ENCODE peak calls at places on chromosomes 2 and 18, in five cellular contexts. One of them, this sample, is unnamed.
A peak's percentile ranks its signal among the peaks of the same experiment; 100 is the strongest.

GRCh38 chr2:164510895-164511294 is 110.4 kb downstream of the GRB14 start:
- ATAC-seq in HepG2: no peak
- ATAC-seq in upper lobe of left lung: peak; percentile 11
- ATAC-seq in GM12878: no peak
- ATAC-seq in K562: no peak
- ATAC-seq in this sample: no peak

GRCh38 chr2:101119431-101119830 is 31.8 kb downstream of the TBC1D8 start:
- ATAC-seq in upper lobe of left lung: no peak
- ATAC-seq in HepG2: no peak
- ATAC-seq in K562: no peak
- ATAC-seq in GM12878: no peak
- ATAC-seq in this sample: peak; percentile 29

GRCh38 chr2:206713770-206714169 is 4.4 kb downstream of the DYTN start:
- ATAC-seq in HepG2: no peak
- ATAC-seq in upper lobe of left lung: no peak
- ATAC-seq in K562: no peak
- ATAC-seq in GM12878: peak; percentile 84
- ATAC-seq in this sample: no peak

GRCh38 chr2:215418064-215418963 is 17.6 kb downstream of the FN1 start:
- ATAC-seq in GM12878: no peak
- ATAC-seq in upper lobe of left lung: no peak
- ATAC-seq in HepG2: peak; percentile 42
- ATAC-seq in K562: no peak
- ATAC-seq in this sample: no peak

GRCh38 chr18:9846162-9846915 is 39.4 kb upstream of the TXNDC2 start:
- ATAC-seq in HepG2: no peak
- ATAC-seq in K562: no peak
- ATAC-seq in GM12878: no peak
- ATAC-seq in upper lobe of left lung: no peak
- ATAC-seq in this sample: peak; percentile 44

GRCh38 chr2:147469471-147469870 is 375.4 kb upstream of the ACVR2A start:
- ATAC-seq in K562: no peak
- ATAC-seq in upper lobe of left lung: no peak
- ATAC-seq in HepG2: no peak
- ATAC-seq in GM12878: no peak
- ATAC-seq in this sample: no peak

GRCh38 chr2:241818943-241819270 is 9.9 kb downstream of the NEU4 start:
- ATAC-seq in GM12878: no peak
- ATAC-seq in upper lobe of left lung: no peak
- ATAC-seq in HepG2: peak; percentile 83
- ATAC-seq in K562: no peak
- ATAC-seq in this sample: no peak

GRCh38 chr2:10913501-10914271 is 2.0 kb downstream of the KCNF1 start:
- ATAC-seq in K562: peak; percentile 9
- ATAC-seq in HepG2: peak; percentile 10
- ATAC-seq in upper lobe of left lung: no peak
- ATAC-seq in GM12878: no peak
- ATAC-seq in this sample: no peak

GRCh38 chr2:181224866-181225265 is 232.3 kb upstream of the ITGA4 start:
- ATAC-seq in HepG2: no peak
- ATAC-seq in GM12878: no peak
- ATAC-seq in upper lobe of left lung: no peak
- ATAC-seq in K562: no peak
- ATAC-seq in this sample: no peak

GRCh38 chr2:67400560-67401464 is 3.7 kb downstream of the ETAA1 start:
- ATAC-seq in K562: no peak
- ATAC-seq in HepG2: no peak
- ATAC-seq in upper lobe of left lung: no peak
- ATAC-seq in GM12878: no peak
- ATAC-seq in this sample: no peak

GRCh38 chr2:241208058-241208457 is 19.6 kb downstream of the ANO7 start:
- ATAC-seq in upper lobe of left lung: no peak
- ATAC-seq in HepG2: peak; percentile 6
- ATAC-seq in K562: no peak
- ATAC-seq in GM12878: no peak
- ATAC-seq in this sample: no peak

GRCh38 chr2:159982270-159982669 is 80.1 kb downstream of the PLA2R1 start:
- ATAC-seq in HepG2: no peak
- ATAC-seq in K562: no peak
- ATAC-seq in GM12878: no peak
- ATAC-seq in upper lobe of left lung: no peak
- ATAC-seq in this sample: peak; percentile 57

GRCh38 chr2:156657809-156658208 is 221.6 kb downstream of the GPD2 start:
- ATAC-seq in HepG2: no peak
- ATAC-seq in K562: no peak
- ATAC-seq in upper lobe of left lung: no peak
- ATAC-seq in GM12878: no peak
- ATAC-seq in this sample: no peak

GRCh38 chr2:20050104-20050711 is 1.2 kb downstream of the LAPTM4A start:
- ATAC-seq in HepG2: no peak
- ATAC-seq in K562: peak; percentile 13
- ATAC-seq in GM12878: peak; percentile 61
- ATAC-seq in upper lobe of left lung: no peak
- ATAC-seq in this sample: no peak

GRCh38 chr2:68722712-68723111 is 11.9 kb upstream of the ARHGAP25 start:
- ATAC-seq in HepG2: peak; percentile 91
- ATAC-seq in K562: peak; percentile 87
- ATAC-seq in upper lobe of left lung: no peak
- ATAC-seq in GM12878: no peak
- ATAC-seq in this sample: no peak

GRCh38 chr2:22623620-22624019 is 761.4 kb upstream of the KLHL29 start:
- ATAC-seq in GM12878: no peak
- ATAC-seq in K562: no peak
- ATAC-seq in upper lobe of left lung: no peak
- ATAC-seq in HepG2: no peak
- ATAC-seq in this sample: no peak

GRCh38 chr2:152499921-152500320 is 164.9 kb downstream of the FMNL2 start:
- ATAC-seq in GM12878: peak; percentile 72
- ATAC-seq in HepG2: no peak
- ATAC-seq in K562: no peak
- ATAC-seq in upper lobe of left lung: peak; percentile 35
- ATAC-seq in this sample: peak; percentile 91

GRCh38 chr2:55843096-55843991 is 80.2 kb downstream of the EFEMP1 start:
- ATAC-seq in K562: peak; percentile 73
- ATAC-seq in upper lobe of left lung: peak; percentile 87
- ATAC-seq in HepG2: peak; percentile 62
- ATAC-seq in GM12878: no peak
- ATAC-seq in this sample: peak; percentile 35

GRCh38 chr2:151756820-151757219 is 22.5 kb upstream of the NEB start:
- ATAC-seq in GM12878: no peak
- ATAC-seq in upper lobe of left lung: no peak
- ATAC-seq in HepG2: no peak
- ATAC-seq in K562: peak; percentile 74
- ATAC-seq in this sample: no peak

GRCh38 chr2:60643747-60644146 is 90.3 kb upstream of the BCL11A start:
- ATAC-seq in upper lobe of left lung: no peak
- ATAC-seq in K562: no peak
- ATAC-seq in GM12878: no peak
- ATAC-seq in HepG2: no peak
- ATAC-seq in this sample: no peak

GRCh38 chr2:50863856-50864255 is 168.1 kb downstream of the NRXN1 start:
- ATAC-seq in GM12878: no peak
- ATAC-seq in upper lobe of left lung: no peak
- ATAC-seq in K562: no peak
- ATAC-seq in HepG2: no peak
- ATAC-seq in this sample: no peak

GRCh38 chr2:160321025-160321424 is 121.0 kb upstream of the ITGB6 start:
- ATAC-seq in upper lobe of left lung: peak; percentile 46
- ATAC-seq in K562: no peak
- ATAC-seq in HepG2: no peak
- ATAC-seq in GM12878: no peak
- ATAC-seq in this sample: no peak

GRCh38 chr18:63258749-63259580 is 60.6 kb downstream of the BCL2 start:
- ATAC-seq in GM12878: no peak
- ATAC-seq in K562: no peak
- ATAC-seq in HepG2: no peak
- ATAC-seq in upper lobe of left lung: no peak
- ATAC-seq in this sample: no peak

GRCh38 chr2:217774232-217774631 is 228.6 kb downstream of the TNS1 start:
- ATAC-seq in HepG2: no peak
- ATAC-seq in K562: no peak
- ATAC-seq in GM12878: no peak
- ATAC-seq in upper lobe of left lung: no peak
- ATAC-seq in this sample: no peak

GRCh38 chr2:146874260-146874658 is 970.6 kb upstream of the ACVR2A start:
- ATAC-seq in GM12878: peak; percentile 70
- ATAC-seq in K562: no peak
- ATAC-seq in HepG2: no peak
- ATAC-seq in upper lobe of left lung: peak; percentile 40
- ATAC-seq in this sample: peak; percentile 28

GRCh38 chr2:55923091-55923977 is at the start of gene EFEMP1:
- ATAC-seq in upper lobe of left lung: peak; percentile 92
- ATAC-seq in HepG2: peak; percentile 92
- ATAC-seq in K562: peak; percentile 78
- ATAC-seq in GM12878: peak; percentile 83
- ATAC-seq in this sample: peak; percentile 87

GRCh38 chr2:19272039-19272438 is 86.4 kb downstream of the OSR1 start:
- ATAC-seq in upper lobe of left lung: no peak
- ATAC-seq in GM12878: no peak
- ATAC-seq in HepG2: no peak
- ATAC-seq in K562: no peak
- ATAC-seq in this sample: no peak

GRCh38 chr2:189285962-189286648 is 106.5 kb upstream of the COL5A2 start:
- ATAC-seq in HepG2: no peak
- ATAC-seq in upper lobe of left lung: no peak
- ATAC-seq in K562: no peak
- ATAC-seq in GM12878: no peak
- ATAC-seq in this sample: peak; percentile 79

DNA sequence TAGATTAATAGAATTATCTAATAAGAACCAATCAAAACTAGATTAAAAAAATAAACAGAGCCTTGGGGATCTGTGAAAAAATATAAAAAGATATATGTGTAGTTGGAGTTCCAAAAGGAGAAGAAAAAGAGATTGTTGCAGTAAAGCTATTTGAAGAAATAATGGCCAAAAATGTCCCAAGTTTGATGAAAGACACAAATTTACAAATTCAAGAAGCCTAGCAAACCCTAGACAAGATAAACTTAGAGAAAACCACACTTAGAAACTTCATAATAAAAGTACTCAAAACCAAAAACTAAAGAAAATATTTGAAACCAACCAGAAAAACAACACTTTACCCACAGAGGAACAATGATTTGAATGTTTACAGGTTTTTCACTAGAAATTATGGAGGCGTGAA is 41.3 kb upstream of the EGR4 start:
- ATAC-seq in HepG2: no peak
- ATAC-seq in upper lobe of left lung: no peak
- ATAC-seq in K562: no peak
- ATAC-seq in GM12878: no peak
- ATAC-seq in this sample: no peak
- TF ChIP-seq EP300 in HepG2: no peak
- TF ChIP-seq EP300 in upper lobe of left lung: no peak
- TF ChIP-seq EP300 in K562: no peak
- TF ChIP-seq EP300 in GM12878: no peak
- TF ChIP-seq EP300 in this sample: no peak

DNA sequence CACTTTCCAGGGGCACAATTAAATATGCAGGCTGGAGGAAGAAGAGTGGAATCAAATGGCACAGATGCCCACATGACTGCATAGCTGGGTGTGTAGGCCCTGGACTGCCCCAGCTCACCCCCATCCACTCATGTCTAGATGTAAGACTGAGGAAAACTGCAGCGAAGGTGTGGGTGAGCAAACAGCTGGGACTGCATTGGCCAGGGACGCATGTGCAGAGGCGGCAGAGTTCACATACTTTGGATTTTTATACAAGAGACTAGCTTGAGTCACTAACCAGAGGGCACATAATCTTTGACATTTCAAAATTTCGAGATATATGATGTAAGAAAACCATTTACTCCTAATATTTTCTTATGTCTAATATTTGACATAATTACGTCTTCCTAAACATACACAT is 60.1 kb downstream of the SPIRE1 start:
- ATAC-seq in upper lobe of left lung: peak; percentile 91
- ATAC-seq in GM12878: no peak
- ATAC-seq in HepG2: peak; percentile 83
- ATAC-seq in K562: no peak
- ATAC-seq in this sample: no peak
- TF ChIP-seq POLR2AphosphoS5 in upper lobe of left lung: no peak
- TF ChIP-seq POLR2AphosphoS5 in GM12878: no peak
- TF ChIP-seq POLR2AphosphoS5 in HepG2: no peak
- TF ChIP-seq POLR2AphosphoS5 in K562: no peak
- TF ChIP-seq POLR2AphosphoS5 in this sample: no peak

GRCh38 chr2:47295133-47295980 is 107.6 kb upstream of the MSH2 start:
- ATAC-seq in HepG2: no peak
- ATAC-seq in K562: no peak
- ATAC-seq in upper lobe of left lung: no peak
- ATAC-seq in GM12878: no peak
- ATAC-seq in this sample: no peak

GRCh38 chr2:47293967-47294366 is 109.0 kb upstream of the MSH2 start:
- ATAC-seq in upper lobe of left lung: no peak
- ATAC-seq in K562: no peak
- ATAC-seq in HepG2: no peak
- ATAC-seq in GM12878: no peak
- ATAC-seq in this sample: no peak

GRCh38 chr2:47297767-47298401 is 105.1 kb upstream of the MSH2 start:
- ATAC-seq in K562: peak; percentile 78
- ATAC-seq in upper lobe of left lung: no peak
- ATAC-seq in GM12878: no peak
- ATAC-seq in HepG2: no peak
- ATAC-seq in this sample: no peak

GRCh38 chr2:47298739-47299138 is 104.2 kb upstream of the MSH2 start:
- ATAC-seq in HepG2: no peak
- ATAC-seq in GM12878: no peak
- ATAC-seq in K562: no peak
- ATAC-seq in upper lobe of left lung: no peak
- ATAC-seq in this sample: no peak

DNA sequence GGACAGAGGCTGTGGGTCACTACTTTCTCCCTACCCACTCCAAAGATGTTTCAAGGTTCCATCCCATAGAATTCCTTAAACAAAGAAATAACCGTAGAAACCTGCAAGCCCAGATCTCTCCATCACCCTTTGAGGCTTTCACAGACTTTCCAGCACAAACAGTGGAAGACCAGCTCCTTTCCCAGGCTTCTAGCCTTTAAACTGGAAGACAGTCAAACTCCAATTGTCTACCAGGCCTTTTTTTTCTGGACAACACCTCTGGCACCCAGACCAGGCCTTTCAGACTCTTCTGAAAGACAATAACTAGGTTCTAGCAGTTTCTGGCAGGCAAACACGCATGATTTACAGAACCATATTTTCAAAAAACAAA is 107.0 kb upstream of the MSH2 start:
- ATAC-seq in GM12878: no peak
- ATAC-seq in HepG2: no peak
- ATAC-seq in K562: no peak
- ATAC-seq in upper lobe of left lung: no peak
- ATAC-seq in this sample: no peak
- H3K4me1 ChIP-seq in GM12878: peaks cover 10% of the 10 kb centered on the region
- H3K4me1 ChIP-seq in HepG2: peaks cover 5% of the 10 kb centered on the region
- H3K4me1 ChIP-seq in K562: peaks cover 2% of the 10 kb centered on the region
- H3K4me1 ChIP-seq in upper lobe of left lung: peaks cover 7% of the 10 kb centered on the region
- H3K4me1 ChIP-seq in this sample: no peaks in the 10 kb centered on the region

DNA sequence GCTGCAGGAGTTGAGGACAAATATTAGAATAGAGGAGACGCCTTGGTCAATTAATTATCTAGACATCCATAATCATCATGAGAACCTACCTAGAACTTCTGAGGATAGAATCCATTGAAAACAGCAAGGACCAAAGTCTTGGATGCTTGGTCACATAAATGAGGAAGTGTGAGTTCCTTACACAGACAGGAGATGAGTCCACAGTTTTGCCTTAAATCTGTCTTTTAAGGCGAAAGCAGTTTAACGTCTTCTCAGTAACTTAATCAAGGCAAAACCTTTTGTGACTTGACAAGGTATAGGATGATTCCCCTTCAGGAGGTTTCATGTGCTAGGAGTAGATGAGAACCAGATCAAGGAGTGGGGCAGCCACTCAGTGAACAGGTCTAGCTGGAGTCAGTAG is 1783.2 kb upstream of the CELF4 start:
- ATAC-seq in HepG2: no peak
- ATAC-seq in upper lobe of left lung: no peak
- ATAC-seq in K562: no peak
- ATAC-seq in GM12878: no peak
- ATAC-seq in this sample: no peak
- TF ChIP-seq EP300 in HepG2: no peak
- TF ChIP-seq EP300 in upper lobe of left lung: no peak
- TF ChIP-seq EP300 in K562: no peak
- TF ChIP-seq EP300 in GM12878: no peak
- TF ChIP-seq EP300 in this sample: no peak

This sample was measured in gastroesophageal sphincter.